ENCODE peak calls at places on chromosomes 1 and 21, in four cellular contexts. W is H9, Y is IMR-90, M is neuronal stem cell. K is an unnamed sample.

GRCh38 chr1:69569281-69569970 is 1.7 kb downstream of the LRRC7 start:
- DNase-seq in Y (no peak), M (peak; percentile 12), W (peak; percentile 39), K (no peak)

GRCh38 chr1:8660455-8660854 is 157.0 kb downstream of the RERE start:
- DNase-seq in Y (peak; percentile 94), M (no peak), W (peak; percentile 35), K (peak; percentile 39)

GRCh38 chr1:188672153-188672552 is 1805.5 kb downstream of the BRINP3 start:
- DNase-seq in Y (no peak), M (no peak), W (no peak), K (no peak)

GRCh38 chr1:117368116-117369108 is 1.2 kb downstream of the MAN1A2 start:
- DNase-seq in W (no peak), Y (peak; percentile 11), M (no peak), K (peak; percentile 64)

GRCh38 chr1:99956755-99957154 is 13.0 kb upstream of the SLC35A3 start:
- DNase-seq in Y (peak; percentile 19), W (no peak), M (no peak), K (peak; percentile 42)

GRCh38 chr1:26097696-26098095 is 13.9 kb upstream of the PDIK1L start:
- DNase-seq in W (no peak), M (no peak), Y (peak; percentile 55), K (peak; percentile 69)

GRCh38 chr1:110524311-110525249 is 5.6 kb upstream of the KCNA10 start:
- DNase-seq in M (peak; percentile 61), W (peak; percentile 84), Y (peak; percentile 30), K (no peak)

GRCh38 chr1:246750752-246751151 is 26.5 kb downstream of the SCCPDH start:
- DNase-seq in W (no peak), Y (no peak), M (no peak), K (no peak)

GRCh38 chr1:204341380-204341779 is 18.3 kb downstream of the PLEKHA6 start:
- DNase-seq in W (no peak), Y (peak; percentile 90), M (no peak), K (no peak)

GRCh38 chr1:221740941-221741363 is 937 bp downstream of the DUSP10 start:
- DNase-seq in M (no peak), Y (peak; percentile 35), W (no peak), K (no peak)

GRCh38 chr1:178684542-178685000 is 40.5 kb upstream of the RALGPS2 start:
- DNase-seq in Y (peak; percentile 96), M (no peak), W (no peak), K (peak; percentile 90)

GRCh38 chr1:24199291-24199900 is 12.3 kb upstream of the IFNLR1 start:
- DNase-seq in W (peak; percentile 75), Y (peak; percentile 57), M (peak; percentile 69), K (peak; percentile 77)

GRCh38 chr1:171266930-171267329 is 18.6 kb downstream of the FMO1 start:
- DNase-seq in M (no peak), W (no peak), Y (no peak), K (no peak)

GRCh38 chr1:202311880-202312635 is 29.7 kb downstream of the UBE2T start:
- DNase-seq in M (no peak), Y (no peak), W (no peak), K (no peak)

GRCh38 chr21:21688877-21689276 is 690.7 kb downstream of the NCAM2 start:
- DNase-seq in W (peak; percentile 58), Y (peak; percentile 37), M (peak; percentile 29), K (peak; percentile 18)

GRCh38 chr1:183432548-183432875 is 14.3 kb upstream of the NMNAT2 start:
- DNase-seq in W (no peak), M (no peak), Y (no peak), K (no peak)

GRCh38 chr1:246773213-246773641 is 49.0 kb downstream of the SCCPDH start:
- DNase-seq in Y (no peak), W (no peak), M (no peak), K (peak; percentile 68)

GRCh38 chr1:53485478-53486394 is 26.5 kb downstream of the DMRTB1 start:
- DNase-seq in M (peak; percentile 83), Y (peak; percentile 76), W (peak; percentile 90), K (peak; percentile 78)

GRCh38 chr1:30652151-30652915 is 71.1 kb downstream of the MATN1 start:
- DNase-seq in Y (no peak), W (no peak), M (no peak), K (no peak)

GRCh38 chr1:57796609-57797008 is 372.7 kb upstream of the DAB1 start:
- DNase-seq in Y (no peak), M (no peak), W (peak; percentile 30), K (no peak)

GRCh38 chr1:217495249-217495648 is 135.6 kb downstream of the GPATCH2 start:
- DNase-seq in Y (no peak), W (no peak), M (no peak), K (no peak)

GRCh38 chr1:167714098-167714850 is 7.5 kb upstream of the MPZL1 start:
- DNase-seq in W (peak; percentile 86), M (peak; percentile 93), Y (no peak), K (peak; percentile 87)

GRCh38 chr1:115409097-115409852 is 71.2 kb upstream of the NGF start:
- DNase-seq in Y (no peak), W (no peak), M (no peak), K (no peak)

GRCh38 chr1:37177230-37177864 is 143.0 kb upstream of the GRIK3 start:
- DNase-seq in M (no peak), Y (peak; percentile 1), W (peak; percentile 84), K (peak; percentile 4)

GRCh38 chr1:47351305-47351704 is 17.7 kb downstream of the CMPK1 start:
- DNase-seq in W (no peak), M (no peak), Y (peak; percentile 76), K (no peak)

GRCh38 chr1:50700226-50701020 is 259.6 kb downstream of the FAF1 start:
- DNase-seq in W (peak; percentile 79), M (peak; percentile 69), Y (no peak), K (no peak)

GRCh38 chr1:12052008-12052573 is 11.0 kb upstream of the TNFRSF8 start:
- DNase-seq in W (peak; percentile 50), M (no peak), Y (peak; percentile 83), K (no peak)

GRCh38 chr1:220680085-220680687 is 10.0 kb upstream of the C1orf115 start:
- DNase-seq in M (peak; percentile 36), W (no peak), Y (peak; percentile 19), K (peak; percentile 76)

DNA sequence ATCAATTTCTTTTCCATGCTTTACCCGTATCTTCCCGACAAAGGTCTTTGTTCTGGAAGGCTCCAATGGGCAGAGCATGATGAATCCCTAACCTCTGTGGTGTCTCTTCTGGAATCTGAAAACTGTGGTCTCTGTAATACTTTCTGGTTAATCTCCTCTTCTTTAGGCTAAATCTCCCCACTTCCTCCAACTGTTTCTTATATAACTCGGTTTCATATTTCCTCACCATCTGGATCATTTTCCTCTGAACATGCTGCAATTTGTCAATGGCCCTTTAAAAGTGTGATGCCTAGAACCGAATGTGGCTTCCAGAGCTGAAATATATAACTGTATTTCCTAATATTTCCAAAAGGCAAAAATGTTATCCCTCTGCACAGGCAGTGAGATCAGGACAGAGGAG is 66.1 kb downstream of the ALG14 start:
- DNase-seq in M (no peak), Y (peak; percentile 74), W (no peak), K (no peak)
- H2AK5ac ChIP-seq in M (no peak overlapping the region), Y (no peak overlapping the region), W (no peak overlapping the region), K (no peak overlapping the region)

DNA sequence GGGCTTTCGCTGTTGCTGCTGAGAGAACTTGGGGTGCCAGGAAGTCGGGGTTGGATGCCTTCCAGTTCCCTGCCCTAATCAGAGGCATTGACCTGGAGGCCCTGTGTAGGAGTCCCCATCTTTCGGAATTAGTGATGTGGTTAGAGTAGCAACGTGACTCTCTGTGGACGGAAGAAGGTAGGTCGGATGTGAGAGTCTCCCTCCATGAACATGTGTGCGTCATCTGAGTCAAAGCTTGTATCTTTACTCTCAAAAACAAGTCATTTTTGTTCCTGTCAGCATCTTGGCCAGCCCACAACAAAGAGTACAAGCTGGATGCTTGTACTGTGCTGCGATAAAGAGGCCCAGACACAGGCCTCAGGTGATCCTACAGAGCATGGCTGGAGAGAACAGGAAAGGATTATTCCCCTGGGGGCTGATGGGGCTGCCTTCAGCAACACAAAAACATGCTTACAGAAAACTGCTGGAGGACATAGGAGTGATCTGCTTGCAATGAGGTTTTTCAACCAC is 31.0 kb upstream of the IL10 start:
- DNase-seq in Y (no peak), W (no peak), M (no peak), K (no peak)
- H3K27ac ChIP-seq in Y (no peak overlapping the region), W (no peak overlapping the region), M (no peak overlapping the region), K (no peak overlapping the region)

GRCh38 chr1:17400725-17401341 is 28.8 kb downstream of the PADI6 start:
- DNase-seq in Y (no peak), W (no peak), M (no peak), K (no peak)
- H2AK5ac ChIP-seq in Y (no peak overlapping the region), W (no peak overlapping the region), M (no peak overlapping the region), K (no peak overlapping the region)

DNA sequence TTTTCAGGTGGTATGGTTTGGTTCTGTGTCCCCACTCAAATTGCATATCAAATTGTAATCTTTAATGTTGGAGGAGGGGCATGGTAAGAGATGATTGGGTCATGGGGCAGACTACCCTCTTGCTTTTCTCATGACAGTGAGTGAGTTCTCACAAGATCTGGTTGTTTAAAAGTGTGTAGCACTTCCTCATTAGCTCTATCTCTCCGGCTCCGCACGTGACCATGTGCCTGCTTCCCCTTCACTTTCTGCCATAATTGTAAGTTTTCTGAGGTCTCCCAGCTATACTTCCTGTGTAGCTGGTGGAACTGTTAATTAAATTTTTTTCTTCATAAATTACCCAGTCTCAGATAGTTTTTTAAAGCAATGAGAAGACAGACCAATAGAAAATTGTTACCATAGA is 843.2 kb downstream of the AMY1C start:
- DNase-seq in M (no peak), W (no peak), Y (no peak), K (no peak)
- H3K27ac ChIP-seq in M (no peak overlapping the region), W (no peak overlapping the region), Y (no peak overlapping the region), K (no peak overlapping the region)

DNA sequence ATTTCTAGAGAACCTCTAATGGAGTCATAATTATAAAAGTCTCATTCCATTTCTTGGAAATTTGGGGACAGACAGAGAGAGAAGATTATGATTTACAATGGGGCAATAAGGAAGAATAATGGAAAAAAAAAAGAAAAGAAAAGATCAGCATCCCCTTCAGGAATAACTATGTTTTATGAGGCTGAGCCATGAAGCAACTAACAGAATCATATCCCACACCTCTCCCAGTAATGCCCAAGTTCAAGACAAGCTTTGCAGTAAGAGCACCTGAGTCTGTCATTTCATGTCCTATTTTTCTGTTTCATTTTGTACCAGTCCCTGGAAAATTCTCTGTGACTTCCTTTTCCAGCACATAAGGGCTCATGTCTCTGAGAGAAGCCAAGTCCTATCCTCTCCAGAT is 69.9 kb upstream of the ETS2 start:
- DNase-seq in W (no peak), M (no peak), Y (no peak), K (no peak)
- H2AK5ac ChIP-seq in W (no peak overlapping the region), M (no peak overlapping the region), Y (peak overlapping the region; percentile 37), K (no peak overlapping the region)

DNA sequence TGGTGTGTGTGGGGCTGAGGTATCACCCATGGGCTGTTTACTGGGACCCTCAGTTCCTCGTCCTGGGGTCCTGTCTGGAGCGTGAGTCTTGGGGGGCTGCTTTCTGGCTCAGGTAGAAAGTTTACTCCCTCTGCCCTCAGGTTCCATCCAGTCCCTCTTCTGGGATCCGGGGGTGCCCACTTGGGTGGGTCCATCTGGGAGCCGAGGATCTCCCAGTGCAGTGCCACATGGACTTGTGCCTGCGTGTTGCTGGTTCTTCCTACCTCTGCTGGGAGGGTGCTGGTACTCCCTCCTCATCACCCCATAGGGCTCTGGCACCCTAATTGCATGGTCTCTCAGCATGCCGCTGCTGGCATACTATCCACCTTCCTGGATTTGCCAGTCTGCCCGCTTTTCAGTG is 14.0 kb downstream of the SNAP47 start:
- DNase-seq in M (no peak), Y (no peak), W (no peak), K (no peak)
- H3K27ac ChIP-seq in M (no peak overlapping the region), Y (no peak overlapping the region), W (no peak overlapping the region), K (no peak overlapping the region)

K was measured in trophoblast cell.